ENCODE peak calls at places on chromosomes 2 and 18, in four cellular contexts. R is A549, G is nephron progenitor cell, T is NCI-H460. J is an unnamed sample.

GRCh38 chr18:48534364-48534763 is 4.5 kb upstream of the CTIF start:
- DNase-seq in R (no peak), G (no peak), T (no peak), J (no peak)

GRCh38 chr18:6644841-6645240 is 84.7 kb upstream of the ARHGAP28 start:
- DNase-seq in R (no peak), G (no peak), T (no peak), J (no peak)

GRCh38 chr18:26461405-26461804 is 86.9 kb downstream of the KCTD1 start:
- DNase-seq in R (no peak), G (no peak), T (no peak), J (no peak)

GRCh38 chr2:238426568-238427434 is at the start of gene ASB1:
- DNase-seq in R (peak; percentile 62), G (peak; percentile 89), T (peak; percentile 70), J (peak; percentile 79)

GRCh38 chr2:12251749-12252148 is 465.0 kb upstream of the TRIB2 start:
- DNase-seq in R (no peak), G (no peak), T (no peak), J (no peak)

GRCh38 chr2:170862503-170862902 is 45.8 kb downstream of the GAD1 start:
- DNase-seq in R (no peak), G (no peak), T (no peak), J (no peak)

GRCh38 chr2:233492078-233492477 is 74.5 kb downstream of the USP40 start:
- DNase-seq in R (no peak), G (no peak), T (no peak), J (no peak)

GRCh38 chr2:147173186-147173575 is 671.6 kb upstream of the ACVR2A start:
- DNase-seq in R (no peak), G (no peak), T (no peak), J (no peak)

GRCh38 chr2:100281521-100282438 is 40.5 kb downstream of the LONRF2 start:
- DNase-seq in R (no peak), G (no peak), T (no peak), J (no peak)

GRCh38 chr2:127003028-127003800 is 103.7 kb downstream of the BIN1 start:
- DNase-seq in R (no peak), G (no peak), T (no peak), J (no peak)

GRCh38 chr2:9554841-9555337 is 741 bp downstream of the ADAM17 start:
- DNase-seq in R (no peak), G (peak; percentile 16), T (peak; percentile 59), J (peak; percentile 21)

GRCh38 chr2:165874445-165875039 is 79.0 kb downstream of the TTC21B start:
- DNase-seq in R (peak; percentile 28), G (no peak), T (peak; percentile 61), J (peak; percentile 48)

GRCh38 chr18:62279561-62279960 is 45.5 kb upstream of the TNFRSF11A start:
- DNase-seq in R (no peak), G (no peak), T (no peak), J (no peak)

GRCh38 chr2:67952066-67952465 is 110.7 kb downstream of the C1D start:
- DNase-seq in R (no peak), G (no peak), T (no peak), J (no peak)

GRCh38 chr2:36568533-36569246 is 29.3 kb downstream of the FEZ2 start:
- DNase-seq in R (peak; percentile 43), G (no peak), T (peak; percentile 90), J (no peak)

GRCh38 chr2:121095257-121096080 is 189.5 kb downstream of the TFCP2L1 start:
- DNase-seq in R (peak; percentile 79), G (peak; percentile 75), T (peak; percentile 45), J (peak; percentile 85)

GRCh38 chr18:1751249-1751648 is 820.1 kb downstream of the METTL4 start:
- DNase-seq in R (no peak), G (no peak), T (no peak), J (no peak)

GRCh38 chr2:236163483-236164200 is 4.5 kb downstream of the GBX2 start:
- DNase-seq in R (no peak), G (no peak), T (no peak), J (no peak)

GRCh38 chr2:7766978-7767565 is 849.9 kb downstream of the RNF144A start:
- DNase-seq in R (no peak), G (no peak), T (no peak), J (no peak)

J was measured in HEK293T.